ENCODE peak calls at places on chromosomes 12 and 14, in eight cellular contexts. M, B, H, G, P, X, T and Q are unnamed samples.

GRCh38 chr12:27009926-27010325 is 4.3 kb downstream of the TM7SF3 start:
- DNase-seq in G (no peak), B (no peak), T (no peak), P (no peak), M (no peak), X (no peak), H (no peak), Q (no peak)

GRCh38 chr12:6866920-6867406 is 368 bp upstream of the TPI1 start:
- DNase-seq in H (no peak), G (no peak), P (peak), B (no peak), X (no peak), M (no peak), T (no peak), Q (no peak)

GRCh38 chr14:23447634-23448353 is 12.3 kb upstream of the MYH7 start:
- DNase-seq in B (no peak), M (no peak), G (no peak), T (no peak), H (no peak), X (no peak), P (no peak), Q (no peak)

GRCh38 chr12:65699251-65699650 is 125.0 kb upstream of the HMGA2 start:
- DNase-seq in B (no peak), P (peak), X (no peak), M (peak), G (no peak), H (no peak), T (peak), Q (peak)

GRCh38 chr12:23559268-23559753 is 390.2 kb downstream of the SOX5 start:
- DNase-seq in M (no peak), P (no peak), B (no peak), H (no peak), X (no peak), G (no peak), T (no peak), Q (no peak)

GRCh38 chr12:132560421-132560830 is 50.0 kb downstream of the LRCOL1 start:
- DNase-seq in H (no peak), T (peak), M (no peak), B (peak), G (no peak), X (no peak), P (peak), Q (no peak)

GRCh38 chr12:100293017-100293416 is 26.0 kb downstream of the SCYL2 start:
- DNase-seq in M (no peak), X (no peak), B (no peak), H (no peak), T (no peak), P (no peak), G (no peak), Q (no peak)

GRCh38 chr12:2266666-2267623 is 214.2 kb downstream of the CACNA1C start:
- DNase-seq in M (no peak), G (no peak), H (no peak), P (no peak), T (no peak), B (no peak), X (no peak), Q (no peak)

GRCh38 chr12:100372846-100373245 is 16.0 kb downstream of the SLC17A8 start:
- DNase-seq in B (no peak), T (no peak), M (no peak), G (no peak), P (no peak), H (no peak), X (no peak), Q (peak)

GRCh38 chr12:69540606-69541386 is 44.5 kb upstream of the CCT2 start:
- DNase-seq in G (no peak), H (no peak), M (peak), B (no peak), P (peak), T (peak), X (no peak), Q (peak)

GRCh38 chr12:114777052-114777451 is 93.1 kb upstream of the TBX3 start:
- DNase-seq in B (no peak), H (no peak), T (peak), M (peak), P (peak), X (no peak), G (no peak), Q (peak)

GRCh38 chr12:132259364-132259871 is 70.0 kb downstream of the GALNT9 start:
- DNase-seq in H (no peak), P (no peak), G (no peak), B (peak), X (no peak), M (peak), T (no peak), Q (no peak)

GRCh38 chr12:89470741-89471504 is 53.7 kb downstream of the GALNT4 start:
- DNase-seq in G (no peak), M (peak), P (peak), X (no peak), T (peak), B (no peak), H (peak), Q (peak)

GRCh38 chr12:26153421-26154154 is 28.8 kb upstream of the BHLHE41 start:
- DNase-seq in X (no peak), B (no peak), M (peak), T (peak), H (peak), G (peak), P (peak), Q (peak)

GRCh38 chr14:98704441-98704840 is 567.6 kb downstream of the BCL11B start:
- DNase-seq in B (peak), T (no peak), P (no peak), M (no peak), H (no peak), G (no peak), X (peak), Q (no peak)

GRCh38 chr12:24427776-24428175 is 478.3 kb upstream of the SOX5 start:
- DNase-seq in X (no peak), G (no peak), T (no peak), M (no peak), P (no peak), B (no peak), H (no peak), Q (no peak)

GRCh38 chr12:31589896-31590729 is 823 bp downstream of the DENND5B start:
- DNase-seq in B (peak), M (peak), H (peak), T (peak), G (peak), X (no peak), P (peak), Q (peak)

GRCh38 chr14:50067723-50068495 is 48.5 kb downstream of the VCPKMT start:
- DNase-seq in B (no peak), X (no peak), G (no peak), P (peak), M (peak), T (peak), H (peak), Q (no peak)

GRCh38 chr14:99821519-99822165 is 28.4 kb downstream of the EML1 start:
- DNase-seq in P (peak), G (peak), M (peak), B (peak), X (no peak), H (no peak), T (peak), Q (peak)

GRCh38 chr14:24845851-24846250 is 204.1 kb downstream of the STXBP6 start:
- DNase-seq in B (no peak), M (no peak), P (no peak), G (no peak), T (no peak), X (no peak), H (no peak), Q (no peak)

GRCh38 chr14:69695664-69696527 is 71.0 kb upstream of the SRSF5 start:
- DNase-seq in M (peak), G (no peak), B (no peak), P (peak), H (no peak), X (no peak), T (no peak), Q (peak)

GRCh38 chr12:110743571-110744093 is 941 bp upstream of the PPP1CC start:
- DNase-seq in B (no peak), M (no peak), G (peak), H (no peak), T (no peak), P (peak), X (no peak), Q (no peak)

GRCh38 chr12:111428081-111428727 is 22.5 kb downstream of the SH2B3 start:
- DNase-seq in T (no peak), B (no peak), G (no peak), H (no peak), X (no peak), P (no peak), M (no peak), Q (no peak)

GRCh38 chr12:76943004-76943403 is 64.2 kb upstream of the CSRP2 start:
- DNase-seq in M (no peak), T (peak), H (no peak), B (no peak), G (no peak), P (peak), X (no peak), Q (no peak)

GRCh38 chr14:58826845-58827686 is 189.3 kb downstream of the DACT1 start:
- DNase-seq in G (no peak), B (no peak), M (no peak), P (no peak), X (no peak), T (no peak), H (no peak), Q (no peak)

GRCh38 chr12:109944975-109945374 is 44.9 kb downstream of the TCHP start:
- DNase-seq in X (no peak), P (no peak), B (no peak), H (no peak), M (peak), T (no peak), G (no peak), Q (peak)

GRCh38 chr12:121990692-121991603 is 30.7 kb upstream of the BCL7A start:
- DNase-seq in T (no peak), M (peak), P (peak), X (no peak), B (no peak), G (no peak), H (no peak), Q (peak)